ENCODE peak calls at places on chromosomes 6 and 20, in seven cellular contexts. R, B, J, Z, M, A and N are unnamed samples.

GRCh38 chr20:40532103-40532502 is 156.9 kb downstream of the MAFB start:
- DNase-seq in M (no peak), B (peak; percentile 29), J (no peak), A (peak; percentile 14), Z (no peak), R (no peak), N (peak; percentile 11)

GRCh38 chr20:40258931-40259330 is 430.1 kb downstream of the MAFB start:
- DNase-seq in R (no peak), A (no peak), B (no peak), Z (no peak), M (no peak), J (no peak), N (no peak)

GRCh38 chr6:71982385-71982784 is 96.0 kb downstream of the RIMS1 start:
- DNase-seq in B (no peak), Z (peak; percentile 16), J (no peak), A (peak; percentile 83), M (no peak), R (no peak), N (peak; percentile 35)

GRCh38 chr6:158011478-158011920 is 29.8 kb downstream of the SYNJ2 start:
- DNase-seq in J (no peak), A (peak; percentile 30), Z (no peak), M (no peak), R (no peak), B (peak; percentile 68), N (no peak)

GRCh38 chr6:148345176-148345575 is 2.5 kb downstream of the SASH1 start:
- DNase-seq in R (no peak), A (no peak), M (no peak), J (no peak), Z (no peak), B (no peak), N (no peak)

GRCh38 chr6:1958257-1958656 is 287.1 kb downstream of the GMDS start:
- DNase-seq in R (no peak), A (no peak), Z (no peak), J (no peak), M (no peak), B (no peak), N (no peak)

GRCh38 chr6:119147101-119148053 is 68.9 kb upstream of the FAM184A start:
- DNase-seq in Z (peak; percentile 67), R (peak; percentile 80), B (peak; percentile 96), M (peak; percentile 86), A (peak; percentile 90), J (no peak), N (peak; percentile 95)

GRCh38 chr6:26420607-26421235 is 18.6 kb downstream of the BTN3A1 start:
- DNase-seq in R (no peak), J (no peak), A (peak; percentile 64), Z (peak; percentile 39), M (peak; percentile 46), B (peak; percentile 52), N (peak; percentile 49)

GRCh38 chr20:50187403-50188051 is 3.1 kb upstream of the CEBPB start:
- DNase-seq in A (no peak), M (no peak), Z (no peak), J (no peak), R (no peak), B (peak; percentile 66), N (peak; percentile 18)

GRCh38 chr6:109428889-109429477 is 11.4 kb downstream of the PPIL6 start:
- DNase-seq in B (peak; percentile 89), M (no peak), Z (no peak), R (no peak), A (no peak), J (no peak), N (no peak)

GRCh38 chr6:158170656-158171081 is 2.5 kb downstream of the GTF2H5 start:
- DNase-seq in A (no peak), J (no peak), B (peak; percentile 84), R (no peak), M (peak; percentile 35), Z (no peak), N (peak; percentile 40)

GRCh38 chr20:23265226-23265625 is 85.4 kb upstream of the NXT1 start:
- DNase-seq in M (no peak), R (no peak), A (no peak), J (no peak), Z (no peak), B (peak; percentile 55), N (peak; percentile 87)

GRCh38 chr20:4260102-4260501 is 244.7 kb upstream of the RNF24 start:
- DNase-seq in J (no peak), A (no peak), M (no peak), B (no peak), R (no peak), Z (no peak), N (no peak)

GRCh38 chr20:58722379-58722778 is 29.8 kb downstream of the NPEPL1 start:
- DNase-seq in Z (no peak), A (no peak), R (no peak), B (no peak), M (no peak), J (no peak), N (no peak)

GRCh38 chr6:66897576-66897975 is 1190.5 kb upstream of the EYS start:
- DNase-seq in B (peak; percentile 23), M (no peak), Z (no peak), J (no peak), A (peak; percentile 2), R (no peak), N (no peak)

GRCh38 chr6:113774122-113774835 is 82.9 kb upstream of the MARCKS start:
- DNase-seq in M (no peak), B (peak; percentile 61), Z (no peak), A (no peak), R (no peak), J (no peak), N (no peak)